ENCODE peak calls at places on chromosomes 16 and 17, in five cellular contexts. F is BJ, P is endothelial cell of umbilical vein, I is tibial artery, U is natural killer cell. Q is an unnamed sample.

GRCh38 chr17:71055128-71055527 is 885.8 kb downstream of the KCNJ2 start:
- DNase-seq in I (no peak), P (no peak), U (no peak), F (no peak), Q (no peak)

GRCh38 chr17:51419476-51419875 is 159.1 kb downstream of the UTP18 start:
- DNase-seq in U (no peak), I (no peak), F (no peak), P (no peak), Q (no peak)

GRCh38 chr16:85321856-85322271 is 209.6 kb upstream of the CIBAR2 start:
- DNase-seq in P (peak), U (no peak), I (peak), F (peak), Q (no peak)

GRCh38 chr17:2137342-2138098 is 82.6 kb downstream of the HIC1 start:
- DNase-seq in U (no peak), F (peak), I (no peak), P (no peak), Q (no peak)

GRCh38 chr16:88286301-88286923 is 96.3 kb upstream of the ZNF469 start:
- DNase-seq in P (no peak), I (no peak), U (no peak), F (no peak), Q (no peak)

GRCh38 chr16:19375561-19376158 is 42.0 kb upstream of the TMC5 start:
- DNase-seq in I (no peak), F (peak), U (no peak), P (peak), Q (no peak)

GRCh38 chr16:58462499-58462996 is 37.4 kb upstream of the NDRG4 start:
- DNase-seq in I (no peak), P (no peak), U (no peak), F (no peak), Q (no peak)

GRCh38 chr17:66115246-66115645 is 76.7 kb downstream of the CEP112 start:
- DNase-seq in U (no peak), F (peak), I (no peak), P (no peak), Q (no peak)

GRCh38 chr16:22318690-22319358 is 21.6 kb downstream of the POLR3E start:
- DNase-seq in F (no peak), U (peak), I (no peak), P (peak), Q (no peak)

GRCh38 chr17:76869209-76869877 is 1.1 kb downstream of the MGAT5B start:
- DNase-seq in F (no peak), P (no peak), U (no peak), I (no peak), Q (peak)

GRCh38 chr17:7221281-7222092 is 1.7 kb downstream of the ACADVL start:
- DNase-seq in U (no peak), I (no peak), F (no peak), P (no peak), Q (no peak)

GRCh38 chr17:20098314-20098713 is 89.2 kb downstream of the SPECC1 start:
- DNase-seq in F (no peak), I (no peak), P (no peak), U (no peak), Q (no peak)

GRCh38 chr17:47775181-47775580 is 42.1 kb downstream of the TBX21 start:
- DNase-seq in U (no peak), I (no peak), F (no peak), P (no peak), Q (no peak)

GRCh38 chr17:39082482-39082881 is 69.0 kb downstream of the PLXDC1 start:
- DNase-seq in F (no peak), P (peak), I (no peak), U (no peak), Q (no peak)

GRCh38 chr17:7426896-7427488 is 1.6 kb downstream of the SPEM2 start:
- DNase-seq in U (no peak), P (no peak), I (no peak), F (no peak), Q (no peak)

GRCh38 chr17:68054296-68054900 is 18.9 kb downstream of the KPNA2 start:
- DNase-seq in P (peak), I (no peak), F (peak), U (no peak), Q (no peak)

GRCh38 chr16:71600822-71601221 is 23.9 kb upstream of the TAT start:
- DNase-seq in I (no peak), P (no peak), U (no peak), F (no peak), Q (no peak)

GRCh38 chr16:54591816-54592246 is 305.2 kb upstream of the IRX3 start:
- DNase-seq in I (no peak), P (no peak), F (no peak), U (no peak), Q (no peak)

GRCh38 chr17:37358098-37358829 is 17.5 kb upstream of the C17orf78 start:
- DNase-seq in P (peak), F (no peak), U (no peak), I (peak), Q (peak)

GRCh38 chr17:72660274-72661092 is 432.0 kb downstream of the SLC39A11 start:
- DNase-seq in U (no peak), P (no peak), F (no peak), I (no peak), Q (no peak)

GRCh38 chr17:29289852-29290251 is 4.1 kb downstream of the NUFIP2 start:
- DNase-seq in F (no peak), I (no peak), P (no peak), U (no peak), Q (no peak)

GRCh38 chr17:41535764-41536481 is 7.8 kb upstream of the KRT19 start:
- DNase-seq in U (no peak), I (no peak), F (no peak), P (no peak), Q (no peak)

GRCh38 chr16:22191966-22192260 is 14.2 kb upstream of the EEF2K start:
- DNase-seq in F (no peak), P (no peak), I (no peak), U (peak), Q (no peak)

GRCh38 chr16:1020591-1020990 is 39.0 kb downstream of the SOX8 start:
- DNase-seq in I (no peak), F (no peak), U (no peak), P (no peak), Q (no peak)

GRCh38 chr17:31052187-31052889 is 42.4 kb upstream of the NF1 start:
- DNase-seq in U (peak), P (no peak), F (peak), I (peak), Q (no peak)

GRCh38 chr17:61908292-61909037 is 19.3 kb downstream of the INTS2 start:
- DNase-seq in P (no peak), U (no peak), I (no peak), F (no peak), Q (no peak)

GRCh38 chr16:3129137-3130131 is 5.4 kb upstream of the ZNF213 start:
- DNase-seq in U (peak), F (no peak), P (peak), I (peak), Q (peak)

DNA sequence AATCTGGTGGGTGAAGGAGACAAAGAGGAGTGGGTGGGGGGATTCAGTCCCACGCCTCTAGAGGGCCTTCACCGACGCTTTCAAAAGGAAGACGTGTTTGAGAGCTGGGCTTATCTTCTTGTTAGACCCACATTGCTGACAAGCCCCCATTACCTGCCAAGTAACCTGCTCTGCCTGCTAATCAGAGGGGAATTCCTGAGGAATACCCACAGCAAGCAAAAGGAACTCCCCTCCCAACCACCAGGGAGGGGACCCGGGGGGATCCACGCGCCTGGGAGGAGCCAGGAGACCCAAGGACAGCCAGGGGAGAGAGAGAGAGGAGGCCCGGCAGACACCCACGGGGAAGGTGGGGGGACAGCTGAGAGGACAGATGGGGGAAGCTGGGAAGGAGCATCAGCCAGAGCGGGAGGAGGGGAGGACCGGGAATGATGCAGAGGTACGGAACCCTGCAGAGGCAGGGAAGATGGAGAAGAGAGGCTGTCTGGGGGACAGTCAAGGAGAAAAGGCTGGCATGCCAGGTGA is 986 bp downstream of the MTMR4 start:
- DNase-seq in F (no peak), I (no peak), U (no peak), P (no peak), Q (peak)
- TF ChIP-seq CTCF in F (no peak), I (no peak), U (no peak), P (no peak), Q (no peak)

DNA sequence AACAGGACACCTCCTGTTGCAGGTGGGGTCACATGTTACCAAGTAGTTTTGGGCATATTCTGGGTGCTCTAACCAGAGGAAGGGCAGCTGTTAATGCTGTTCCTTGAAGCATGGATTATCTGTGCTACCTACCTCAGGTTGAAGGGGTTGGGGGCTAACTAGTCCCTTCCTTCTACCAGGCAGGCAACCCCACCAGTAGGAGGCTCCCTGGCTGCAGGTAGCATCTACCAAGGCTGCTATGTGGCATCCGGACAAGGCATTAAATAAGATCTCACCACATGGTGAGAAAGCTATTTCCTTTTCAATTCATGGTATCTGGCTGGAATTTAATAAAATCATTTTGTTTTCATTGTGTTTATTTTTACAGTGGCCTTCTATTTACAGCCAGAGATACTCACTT is 62.5 kb downstream of the CACNG3 start:
- DNase-seq in I (no peak), U (no peak), F (no peak), P (no peak), Q (no peak)
- TF ChIP-seq CTCF in I (no peak), U (no peak), F (no peak), P (no peak), Q (no peak)

DNA sequence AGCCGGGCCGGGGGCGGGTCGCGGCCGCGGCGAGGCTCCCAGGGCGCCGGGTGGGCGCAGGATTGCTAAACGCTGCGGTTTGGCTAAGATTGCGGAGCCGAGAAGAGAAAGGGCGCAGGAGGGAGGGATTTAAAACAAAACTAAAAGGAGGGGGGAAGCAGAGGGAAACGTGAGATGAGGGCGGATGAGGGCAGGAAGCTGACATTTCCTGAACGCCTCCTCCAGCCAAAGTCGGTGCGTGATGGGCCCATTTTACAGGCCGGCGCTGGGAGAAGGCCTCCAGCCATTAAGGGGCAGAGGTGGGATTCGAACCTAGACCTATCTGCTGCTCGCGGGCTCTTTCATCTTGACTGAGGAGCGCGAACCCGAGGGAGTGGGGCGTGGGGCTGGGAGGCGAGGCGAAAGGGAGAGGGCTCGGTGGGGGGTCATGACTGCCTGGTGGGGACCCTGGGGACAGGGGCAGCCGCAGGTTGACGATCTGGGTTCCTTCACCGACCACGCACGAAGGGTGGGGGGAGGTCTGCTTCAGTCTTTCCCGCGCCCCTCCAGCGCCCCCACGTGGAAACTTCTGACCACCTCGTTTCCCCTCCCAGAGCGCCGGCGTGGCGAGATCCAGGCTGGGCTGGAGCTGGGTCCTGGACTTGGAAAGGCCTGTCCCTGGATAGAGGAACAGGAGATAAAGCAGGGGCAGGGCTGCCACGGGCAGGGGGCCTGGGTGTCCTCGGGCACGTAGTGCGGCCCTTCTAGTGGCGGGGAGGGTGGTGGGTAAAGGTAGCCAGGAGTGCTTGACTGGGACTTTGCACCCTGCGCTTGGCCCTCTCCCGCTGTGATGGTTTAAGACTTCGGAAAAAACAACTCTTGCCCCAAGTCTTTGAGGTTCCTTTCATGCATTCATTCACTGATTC is 3.8 kb upstream of the TAC4 start:
- DNase-seq in P (peak), I (peak), U (peak), F (no peak), Q (peak)
- TF ChIP-seq CTCF in P (peak), I (peak), U (peak), F (peak), Q (no peak)

DNA sequence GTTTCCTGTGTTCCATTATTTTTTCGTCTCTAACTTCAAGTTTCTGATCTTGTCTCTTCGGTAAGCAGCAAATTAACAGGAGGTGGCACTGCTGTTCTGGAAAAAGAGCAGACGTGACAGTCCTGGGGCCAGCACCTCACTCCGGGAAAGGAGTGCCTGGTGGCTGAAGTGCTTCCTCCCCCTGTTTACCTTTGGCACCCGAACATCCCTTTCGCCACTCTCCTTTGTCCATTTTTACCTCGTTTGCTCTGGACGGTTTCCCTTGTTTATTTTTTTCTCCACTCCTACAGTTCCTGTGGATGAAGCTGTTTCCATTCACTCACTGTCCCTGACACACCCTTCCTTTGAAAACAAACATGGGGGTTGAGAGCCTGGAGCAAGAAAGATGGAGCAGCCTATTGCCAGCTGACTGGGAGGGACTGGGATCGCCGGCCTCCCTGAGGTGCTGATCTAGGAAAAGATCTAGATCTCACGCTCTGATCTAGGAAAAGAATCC is 12.6 kb downstream of the SAP30BP start:
- DNase-seq in I (no peak), P (peak), F (peak), U (no peak), Q (no peak)
- TF ChIP-seq CTCF in I (peak), P (peak), F (peak), U (no peak), Q (no peak)

GRCh38 chr16:73012341-73012740 is 35.6 kb downstream of the ZFHX3 start:
- DNase-seq in P (no peak), I (no peak), F (no peak), U (no peak), Q (no peak)

GRCh38 chr16:73010150-73010676 is 37.7 kb downstream of the ZFHX3 start:
- DNase-seq in U (no peak), I (peak), F (no peak), P (peak), Q (no peak)

GRCh38 chr16:73013974-73014373 is 34.0 kb downstream of the ZFHX3 start:
- DNase-seq in F (no peak), I (no peak), U (no peak), P (no peak), Q (no peak)

GRCh38 chr16:73014768-73015167 is 33.2 kb downstream of the ZFHX3 start:
- DNase-seq in I (no peak), U (no peak), P (no peak), F (no peak), Q (no peak)

DNA sequence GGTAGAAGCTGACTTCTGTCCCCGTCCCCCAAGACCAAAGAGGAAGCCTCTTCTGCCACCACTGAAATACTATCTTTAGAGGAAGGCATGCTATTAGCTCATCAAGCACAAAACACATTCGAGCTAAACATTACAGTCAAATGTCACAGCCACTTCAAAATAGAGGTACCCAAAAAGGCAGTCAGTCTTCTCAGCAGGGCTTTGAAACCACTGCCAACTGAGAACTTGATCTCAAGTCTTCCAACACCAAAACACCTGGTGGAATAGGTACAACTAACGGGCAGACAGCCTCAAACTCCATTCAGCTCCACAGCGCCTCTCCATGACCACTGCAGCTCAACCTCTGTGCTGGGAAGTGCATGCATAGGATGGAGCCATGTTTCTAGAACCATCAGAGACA is 36.0 kb downstream of the ZFHX3 start:
- DNase-seq in U (no peak), I (no peak), P (no peak), F (no peak), Q (no peak)
- TF ChIP-seq CTCF in U (no peak), I (no peak), P (no peak), F (no peak), Q (no peak)

GRCh38 chr17:164536-165235 is 16.8 kb downstream of the DOC2B start:
- DNase-seq in I (peak), U (no peak), P (peak), F (no peak), Q (no peak)
- TF ChIP-seq CTCF in I (peak), U (no peak), P (peak), F (peak), Q (no peak)

DNA sequence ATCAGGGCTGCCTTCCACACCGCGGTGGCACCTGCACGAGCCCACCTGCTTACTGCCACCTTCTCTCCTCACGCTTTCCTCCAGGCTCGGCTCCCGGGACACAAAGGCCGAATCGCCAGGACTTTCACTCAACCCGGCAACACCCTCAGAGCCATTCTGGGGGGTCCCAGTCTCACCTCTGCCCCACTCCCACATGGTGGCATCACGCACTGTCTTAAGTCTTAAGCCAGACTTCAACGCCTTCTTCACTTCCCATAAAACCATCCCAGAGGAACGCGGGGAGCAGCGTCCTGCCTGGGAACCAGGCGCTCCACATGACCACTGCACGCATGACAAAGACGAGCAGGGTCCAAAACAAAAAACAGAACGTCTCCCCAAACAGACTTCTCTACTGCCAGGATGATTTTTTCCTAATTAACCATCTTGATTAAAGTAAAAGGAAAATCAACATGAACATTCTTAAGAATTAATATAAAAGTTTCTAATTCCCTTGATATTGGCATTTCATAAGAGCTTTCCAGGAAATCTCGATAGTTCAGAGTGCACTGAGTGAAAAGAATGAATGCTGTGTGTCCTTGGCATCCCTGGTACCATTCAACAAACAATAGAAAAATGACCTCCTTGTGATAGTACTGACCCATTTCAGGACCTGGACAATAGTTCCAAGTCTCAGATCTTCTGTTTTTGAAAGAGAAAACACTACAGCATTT is 2.6 kb downstream of the CANT1 start:
- DNase-seq in F (no peak), I (no peak), P (no peak), U (no peak), Q (no peak)
- TF ChIP-seq CTCF in F (no peak), I (no peak), P (no peak), U (no peak), Q (no peak)

GRCh38 chr16:73031155-73031866 is 16.6 kb downstream of the ZFHX3 start:
- DNase-seq in U (no peak), I (no peak), F (peak), P (no peak), Q (no peak)
- TF ChIP-seq CTCF in U (no peak), I (peak), F (peak), P (no peak), Q (no peak)

GRCh38 chr16:11698271-11698689 is 30.0 kb downstream of the SNN start:
- DNase-seq in I (no peak), P (no peak), F (no peak), U (no peak), Q (no peak)
- TF ChIP-seq CTCF in I (no peak), P (no peak), F (no peak), U (no peak), Q (no peak)